ENCODE peak calls at places on chromosome 6, in four cellular contexts. B is B cell, N is choroid plexus epithelial cell, J is H9. E is an unnamed sample.

GRCh38 chr6:30206799-30207618 is 6.2 kb downstream of the TRIM26 start:
- DNase-seq in J (peak), B (no peak), N (peak), E (no peak)

GRCh38 chr6:106642476-106642875 is 13.1 kb downstream of the QRSL1 start:
- DNase-seq in N (no peak), B (no peak), J (no peak), E (no peak)

GRCh38 chr6:119348308-119349040 is 1.1 kb downstream of the MAN1A1 start:
- DNase-seq in J (peak), B (peak), N (peak), E (no peak)

GRCh38 chr6:155646443-155646842 is 190.8 kb upstream of the NOX3 start:
- DNase-seq in N (no peak), B (no peak), J (no peak), E (no peak)

GRCh38 chr6:16338577-16339262 is 100.3 kb downstream of the GMPR start:
- DNase-seq in N (peak), B (no peak), J (no peak), E (no peak)

GRCh38 chr6:75217203-75217602 is 11.3 kb upstream of the COL12A1 start:
- DNase-seq in B (no peak), J (no peak), N (peak), E (no peak)

GRCh38 chr6:32156891-32157290 is 3.0 kb downstream of the PPT2 start:
- DNase-seq in N (no peak), J (no peak), B (no peak), E (no peak)

GRCh38 chr6:22828179-22829062 is 259.1 kb downstream of the HDGFL1 start:
- DNase-seq in J (peak), N (peak), B (no peak), E (no peak)

GRCh38 chr6:55131616-55132015 is 42.7 kb upstream of the HCRTR2 start:
- DNase-seq in J (no peak), B (no peak), N (no peak), E (no peak)

GRCh38 chr6:35391240-35391968 is 49.0 kb downstream of the PPARD start:
- DNase-seq in J (no peak), N (peak), B (no peak), E (no peak)

GRCh38 chr6:85675030-85675819 is 32.5 kb upstream of the SYNCRIP start:
- DNase-seq in B (no peak), J (peak), N (peak), E (no peak)

GRCh38 chr6:131999545-132000146 is 48.5 kb upstream of the CCN2 start:
- DNase-seq in J (no peak), B (no peak), N (peak), E (no peak)

GRCh38 chr6:166707045-166707444 is 80.0 kb upstream of the RPS6KA2 start:
- DNase-seq in B (no peak), N (peak), J (peak), E (no peak)

GRCh38 chr6:106513813-106514212 is 115.5 kb downstream of the RTN4IP1 start:
- DNase-seq in B (peak), J (no peak), N (no peak), E (no peak)

GRCh38 chr6:24391756-24392405 is 10.9 kb upstream of the MRS2 start:
- DNase-seq in N (no peak), J (no peak), B (no peak), E (no peak)

GRCh38 chr6:16493112-16493511 is 254.7 kb downstream of the GMPR start:
- DNase-seq in N (no peak), B (no peak), J (no peak), E (no peak)

GRCh38 chr6:28725890-28726348 is 197.9 kb downstream of the TRIM27 start:
- DNase-seq in B (no peak), J (peak), N (no peak), E (no peak)

GRCh38 chr6:20119446-20119845 is 92.8 kb downstream of the MBOAT1 start:
- DNase-seq in B (no peak), J (no peak), N (no peak), E (no peak)

GRCh38 chr6:6199678-6200077 is 120.8 kb downstream of the F13A1 start:
- DNase-seq in J (no peak), N (no peak), B (no peak), E (no peak)

GRCh38 chr6:116938305-116938704 is 61.3 kb downstream of the RFX6 start:
- DNase-seq in J (no peak), N (no peak), B (no peak), E (no peak)

DNA sequence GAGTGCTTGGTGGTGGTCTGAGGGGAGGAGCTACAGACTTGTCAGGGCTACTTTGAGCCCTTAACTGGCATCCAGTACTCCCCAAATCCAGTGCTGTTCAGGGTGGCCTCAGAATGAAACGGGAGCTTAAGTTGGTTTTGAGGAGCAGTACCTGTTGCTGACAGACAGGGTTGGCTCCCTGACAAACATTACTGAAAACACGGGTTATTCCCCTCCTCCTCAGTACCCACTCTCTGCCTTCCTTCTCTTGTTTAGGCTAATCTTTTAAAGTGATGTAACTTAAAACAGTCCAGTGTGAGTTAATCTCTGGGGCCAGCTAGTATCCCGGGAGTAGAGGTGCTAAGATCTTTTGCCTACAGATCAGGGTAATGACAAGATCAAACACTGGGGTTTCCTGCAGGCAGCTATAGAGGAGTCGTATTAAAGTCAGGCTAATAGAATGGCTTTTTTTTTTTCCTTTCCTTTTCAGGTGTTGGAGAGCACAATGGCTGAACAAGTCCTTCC is 3.7 kb downstream of the TNFAIP3 start:
- DNase-seq in J (no peak), N (no peak), B (peak), E (no peak)
- TF ChIP-seq CTCF in J (peak), N (peak), B (peak), E (no peak)

DNA sequence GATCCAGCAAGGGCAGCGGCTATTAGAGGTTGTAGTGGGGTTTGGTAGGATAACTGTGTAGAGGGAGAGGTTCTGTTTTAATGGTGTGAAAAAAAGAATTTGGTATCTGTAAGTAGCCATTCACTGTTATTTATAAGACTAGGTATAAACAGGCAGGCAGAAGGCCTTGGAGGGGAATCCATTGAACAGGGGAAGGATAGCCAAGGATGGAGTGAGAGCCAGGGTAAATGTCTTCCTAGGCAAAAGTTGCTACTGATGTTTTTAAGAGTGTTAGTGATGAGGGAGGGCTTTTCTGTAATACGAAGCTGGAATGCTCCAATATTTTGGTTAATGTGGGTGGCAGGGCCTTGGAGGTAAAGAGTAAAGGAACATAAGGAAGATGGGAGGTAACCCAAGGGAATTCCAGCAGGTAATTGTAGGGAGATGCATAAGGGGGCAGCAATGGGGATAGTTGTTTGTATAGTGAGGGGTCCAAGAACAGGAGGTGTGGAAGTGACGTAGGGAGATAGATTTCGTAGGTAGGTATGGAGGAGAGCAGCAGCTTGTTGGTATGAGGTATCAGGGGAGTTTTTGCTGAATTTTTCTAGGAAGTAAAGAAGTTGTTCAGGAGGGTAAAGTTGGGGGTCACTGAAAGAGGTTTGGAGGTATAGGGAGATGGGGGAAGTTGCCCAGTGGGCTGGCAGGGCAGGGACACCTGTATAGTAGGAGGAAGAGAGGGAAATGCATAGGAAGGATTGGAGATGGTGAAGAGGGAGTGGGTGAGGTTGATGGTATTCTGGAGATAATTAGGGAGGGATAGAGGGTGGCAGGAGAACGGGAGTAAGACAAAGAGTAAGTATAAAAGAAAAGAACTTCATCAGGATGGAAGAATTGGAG is 752.4 kb upstream of the ADGRB3 start:
- DNase-seq in J (no peak), N (no peak), B (no peak), E (no peak)
- TF ChIP-seq CTCF in J (no peak), N (no peak), B (no peak), E (no peak)

GRCh38 chr6:150100745-150101144 is 31.8 kb upstream of the ULBP3 start:
- DNase-seq in J (no peak), B (no peak), N (no peak), E (no peak)
- TF ChIP-seq CTCF in J (no peak), B (no peak), N (no peak), E (no peak)

GRCh38 chr6:37310980-37311379 is 42.8 kb upstream of the RNF8 start:
- DNase-seq in J (no peak), N (no peak), B (no peak), E (no peak)

GRCh38 chr6:37313698-37314097 is 40.1 kb upstream of the RNF8 start:
- DNase-seq in N (no peak), J (no peak), B (no peak), E (no peak)

GRCh38 chr6:37314117-37314802 is 39.5 kb upstream of the RNF8 start:
- DNase-seq in J (no peak), B (no peak), N (no peak), E (no peak)

GRCh38 chr6:37309692-37310091 is 44.1 kb upstream of the RNF8 start:
- DNase-seq in J (no peak), N (no peak), B (no peak), E (no peak)

GRCh38 chr6:37311666-37312473 is 41.9 kb upstream of the RNF8 start:
- DNase-seq in N (peak), J (no peak), B (no peak), E (no peak)
- TF ChIP-seq CTCF in N (no peak), J (no peak), B (no peak), E (no peak)

GRCh38 chr6:18985061-18985460 is 597.9 kb downstream of the RNF144B start:
- DNase-seq in N (no peak), J (no peak), B (no peak), E (no peak)

GRCh38 chr6:18985958-18986357 is 598.8 kb downstream of the RNF144B start:
- DNase-seq in B (no peak), N (no peak), J (no peak), E (no peak)

DNA sequence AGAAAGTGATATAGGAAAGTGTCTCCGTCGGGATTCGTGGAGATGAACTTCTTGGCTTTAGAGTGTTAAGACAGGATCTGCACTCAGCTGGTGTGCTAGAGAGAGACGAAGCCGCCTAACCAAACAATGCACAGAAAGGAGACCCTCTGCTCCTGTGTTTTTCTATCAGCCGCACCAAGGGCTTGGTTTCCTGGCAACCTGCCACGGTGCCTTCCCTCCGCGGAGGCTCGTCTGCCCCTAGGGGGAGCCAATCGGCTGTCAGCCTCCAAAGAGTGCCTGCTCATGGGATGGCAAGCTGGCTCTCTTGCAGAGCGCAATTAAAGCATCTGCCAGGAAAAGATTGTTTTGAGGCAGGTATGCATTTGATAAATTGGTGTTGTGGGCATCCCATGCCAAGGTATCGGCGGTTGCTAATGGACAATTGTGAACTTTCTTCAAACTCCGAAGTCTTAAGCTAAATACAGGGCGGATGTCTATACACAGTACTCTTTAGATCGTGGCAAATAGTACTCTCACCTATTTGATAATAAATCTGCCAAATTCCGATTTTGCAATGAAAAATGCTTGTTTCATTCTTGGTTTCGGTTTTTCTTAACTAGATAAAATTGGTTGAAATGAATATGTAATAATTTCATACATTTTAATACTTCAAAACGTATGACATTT is 603.3 kb downstream of the RNF144B start:
- DNase-seq in N (peak), B (no peak), J (peak), E (no peak)
- TF ChIP-seq CTCF in N (peak), B (no peak), J (peak), E (peak)

DNA sequence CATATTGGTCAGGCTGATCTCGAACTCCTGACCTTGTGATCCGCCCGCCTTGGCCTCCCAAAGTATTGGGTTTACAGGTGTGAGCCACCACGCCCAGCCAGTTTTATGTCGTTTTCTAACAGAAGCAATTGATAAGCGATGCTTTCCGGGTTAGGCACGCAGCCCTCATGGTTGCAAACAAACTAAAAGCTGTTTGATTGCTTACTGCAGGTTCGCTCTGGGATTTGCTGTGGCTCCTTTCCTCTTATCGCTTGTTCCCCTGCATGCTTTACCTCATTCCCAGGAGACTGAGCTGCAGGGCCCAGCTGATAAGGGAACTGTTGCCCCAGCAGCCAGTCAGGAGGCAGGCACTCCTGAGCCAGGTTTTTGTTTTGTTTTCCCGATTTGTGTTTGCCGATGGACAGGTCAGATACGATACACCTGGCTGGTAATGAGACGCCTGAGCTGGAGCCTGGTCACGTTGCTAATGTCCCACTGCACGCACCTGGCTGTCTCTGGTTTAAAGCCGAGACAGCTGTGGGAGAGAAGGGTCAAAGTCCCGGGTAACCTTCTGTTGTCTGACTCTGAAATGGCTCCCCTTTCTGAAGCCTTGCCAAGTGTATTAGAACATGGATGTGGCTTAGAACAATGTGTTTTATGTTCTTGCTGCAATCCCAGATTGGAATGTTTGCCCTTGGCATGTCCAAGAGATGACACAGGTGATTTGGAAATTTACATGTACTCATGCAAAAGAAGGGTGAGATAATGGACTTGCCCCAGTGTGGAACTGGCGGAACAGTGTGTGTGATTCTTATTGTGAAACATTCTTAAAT is 19.9 kb downstream of the DSP start:
- DNase-seq in J (no peak), N (no peak), B (no peak), E (no peak)
- TF ChIP-seq CTCF in J (no peak), N (no peak), B (no peak), E (no peak)

DNA sequence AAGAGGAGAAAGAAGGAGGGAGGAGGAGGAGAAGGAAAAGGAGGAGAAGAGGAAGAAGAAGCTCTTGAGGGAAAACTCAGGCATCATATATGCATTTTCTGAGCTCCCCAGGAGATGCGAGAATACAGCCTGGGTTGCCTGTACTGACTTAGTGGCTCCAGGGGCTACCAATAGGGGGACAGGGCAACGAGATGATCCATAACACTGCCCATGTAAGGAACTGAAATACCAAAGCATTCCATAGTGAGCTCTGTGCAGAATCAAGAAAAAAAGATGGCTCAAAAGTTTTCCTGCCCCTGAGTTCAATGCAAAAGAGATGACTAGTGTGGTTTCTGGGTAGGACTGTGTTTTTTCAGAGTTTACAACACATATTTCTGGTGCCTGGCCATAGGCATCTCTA is 258.7 kb downstream of the ALDH8A1 start:
- DNase-seq in B (no peak), J (no peak), N (no peak), E (no peak)
- TF ChIP-seq CTCF in B (no peak), J (peak), N (no peak), E (no peak)

GRCh38 chr6:118249680-118250079 is 298.4 kb upstream of the PLN start:
- DNase-seq in B (no peak), N (no peak), J (no peak), E (no peak)

GRCh38 chr6:118252474-118252873 is 295.6 kb upstream of the PLN start:
- DNase-seq in N (no peak), B (no peak), J (no peak), E (no peak)
- TF ChIP-seq CTCF in N (no peak), B (no peak), J (no peak), E (no peak)

DNA sequence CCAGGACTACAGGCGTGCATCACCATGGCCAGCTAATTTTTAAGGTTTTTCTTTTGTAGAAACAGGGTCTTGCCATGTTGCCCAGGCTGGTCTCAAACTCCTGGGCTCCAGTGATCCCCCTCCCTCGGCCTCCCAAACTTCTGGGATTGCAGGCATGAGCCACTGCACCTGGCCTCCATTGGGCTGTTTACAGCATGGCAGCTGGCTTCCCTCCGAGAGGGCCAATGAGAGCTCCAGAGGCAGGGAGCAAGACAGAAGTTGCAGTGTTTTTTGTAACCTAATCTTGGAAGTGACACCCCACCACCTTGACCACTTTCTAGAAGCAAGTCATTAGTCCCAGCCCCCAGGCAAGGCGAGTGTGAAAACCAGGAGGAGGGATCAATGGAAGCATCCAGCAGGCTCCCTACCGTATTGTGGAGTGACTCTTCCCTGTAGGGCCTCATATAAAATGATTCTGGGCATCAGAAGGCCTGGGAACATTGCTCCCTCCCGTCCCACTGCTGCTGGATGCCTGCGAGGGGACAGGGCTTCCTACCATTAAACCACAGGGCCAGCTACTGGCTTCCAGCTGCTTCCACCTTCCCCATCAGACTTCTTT is 144.4 kb downstream of the ZDHHC14 start:
- DNase-seq in B (no peak), N (no peak), J (no peak), E (no peak)
- TF ChIP-seq CTCF in B (no peak), N (no peak), J (no peak), E (no peak)

E was measured in CD14-positive monocyte.